ENCODE peak calls at places on chromosomes 7 and 10, in six cellular contexts. F is HCT116, E is GM12878, Z is NT2/D1, H is K562, Y is H1. L is an unnamed sample.

GRCh38 chr7:16660702-16661464 is 14.9 kb downstream of the BZW2 start:
- DNase-seq in F (no peak), E (no peak), Z (no peak), H (peak), Y (no peak), L (peak)

GRCh38 chr7:104136561-104136960 is 71.3 kb downstream of the ORC5 start:
- DNase-seq in F (no peak), E (no peak), Z (no peak), H (no peak), Y (no peak), L (no peak)

GRCh38 chr10:124376411-124376810 is 42.3 kb downstream of the OAT start:
- DNase-seq in F (no peak), E (no peak), Z (no peak), H (no peak), Y (no peak), L (no peak)

GRCh38 chr10:5518143-5518542 is 6.6 kb upstream of the CALML3 start:
- DNase-seq in F (no peak), E (no peak), Z (no peak), H (no peak), Y (no peak), L (peak)

GRCh38 chr7:2047272-2047581 is 185.5 kb downstream of the MAD1L1 start:
- DNase-seq in F (no peak), E (no peak), Z (no peak), H (no peak), Y (no peak), L (no peak)

GRCh38 chr7:41912851-41913580 is 210.1 kb upstream of the INHBA start:
- DNase-seq in F (no peak), E (no peak), Z (no peak), H (no peak), Y (no peak), L (no peak)

GRCh38 chr7:51867117-51867516 is 550.5 kb upstream of the COBL start:
- DNase-seq in F (no peak), E (no peak), Z (no peak), H (no peak), Y (no peak), L (no peak)

GRCh38 chr10:20740128-20740527 is 157.0 kb downstream of the NEBL start:
- DNase-seq in F (no peak), E (no peak), Z (no peak), H (no peak), Y (no peak), L (no peak)

GRCh38 chr10:88991161-88991899 is 732 bp downstream of the FAS start:
- DNase-seq in F (peak), E (no peak), Z (no peak), H (peak), Y (no peak), L (peak)

GRCh38 chr10:79223001-79223345 is 124.3 kb upstream of the PPIF start:
- DNase-seq in F (no peak), E (no peak), Z (no peak), H (no peak), Y (no peak), L (no peak)

GRCh38 chr10:95360122-95360715 is 69.4 kb upstream of the PDLIM1 start:
- DNase-seq in F (no peak), E (no peak), Z (no peak), H (peak), Y (no peak), L (no peak)

GRCh38 chr10:99394761-99395386 is 35.5 kb downstream of the GOT1 start:
- DNase-seq in F (no peak), E (no peak), Z (no peak), H (no peak), Y (no peak), L (no peak)

GRCh38 chr10:34918896-34919295 is 103.8 kb upstream of the PARD3 start:
- DNase-seq in F (no peak), E (no peak), Z (no peak), H (no peak), Y (no peak), L (no peak)

DNA sequence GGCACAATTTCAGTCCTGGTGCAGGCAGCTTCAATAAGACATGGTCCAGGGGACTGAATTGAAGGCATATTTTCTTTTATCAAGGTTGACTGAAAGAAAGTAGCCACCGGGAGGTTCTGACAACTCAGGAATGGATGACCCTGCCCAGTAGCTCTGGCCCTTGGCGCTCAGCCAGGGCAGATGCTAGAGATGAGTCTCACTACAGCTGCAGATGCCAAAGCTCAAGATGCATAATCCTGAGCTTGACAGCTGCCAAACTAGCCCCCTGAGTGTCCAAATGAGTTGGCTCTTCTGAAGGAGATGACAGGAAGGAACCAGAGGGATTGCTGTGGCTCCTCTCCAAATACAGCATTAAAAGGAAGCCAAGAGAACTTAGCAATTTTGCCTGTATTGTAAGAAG is 78.4 kb downstream of the NXPH1 start:
- DNase-seq in F (no peak), E (no peak), Z (no peak), H (peak), Y (no peak), L (no peak)
- TF ChIP-seq ZNF274 in F (no peak), E (no peak), Z (no peak), H (no peak), Y (no peak), L (no peak)

GRCh38 chr10:72322280-72323058 is 32.2 kb downstream of the DNAJB12 start:
- DNase-seq in F (peak), E (no peak), Z (no peak), H (no peak), Y (no peak), L (no peak)

GRCh38 chr10:72322030-72322279 is 32.8 kb downstream of the DNAJB12 start:
- DNase-seq in F (no peak), E (no peak), Z (no peak), H (no peak), Y (no peak), L (no peak)

GRCh38 chr10:72321248-72322029 is 33.3 kb downstream of the DNAJB12 start:
- DNase-seq in F (no peak), E (no peak), Z (no peak), H (peak), Y (no peak), L (no peak)

GRCh38 chr10:72319416-72320254 is 35.1 kb downstream of the DNAJB12 start:
- DNase-seq in F (peak), E (no peak), Z (no peak), H (peak), Y (no peak), L (peak)

GRCh38 chr10:72320676-72321247 is 34.0 kb downstream of the DNAJB12 start:
- DNase-seq in F (peak), E (peak), Z (peak), H (peak), Y (peak), L (peak)
- TF ChIP-seq ZNF274 in F (no peak), E (no peak), Z (no peak), H (peak), Y (no peak), L (no peak)

GRCh38 chr7:134690614-134691504 is 44.2 kb downstream of the BPGM start:
- DNase-seq in F (no peak), E (no peak), Z (no peak), H (no peak), Y (no peak), L (no peak)
- TF ChIP-seq ZNF274 in F (no peak), E (no peak), Z (no peak), H (no peak), Y (no peak), L (no peak)

DNA sequence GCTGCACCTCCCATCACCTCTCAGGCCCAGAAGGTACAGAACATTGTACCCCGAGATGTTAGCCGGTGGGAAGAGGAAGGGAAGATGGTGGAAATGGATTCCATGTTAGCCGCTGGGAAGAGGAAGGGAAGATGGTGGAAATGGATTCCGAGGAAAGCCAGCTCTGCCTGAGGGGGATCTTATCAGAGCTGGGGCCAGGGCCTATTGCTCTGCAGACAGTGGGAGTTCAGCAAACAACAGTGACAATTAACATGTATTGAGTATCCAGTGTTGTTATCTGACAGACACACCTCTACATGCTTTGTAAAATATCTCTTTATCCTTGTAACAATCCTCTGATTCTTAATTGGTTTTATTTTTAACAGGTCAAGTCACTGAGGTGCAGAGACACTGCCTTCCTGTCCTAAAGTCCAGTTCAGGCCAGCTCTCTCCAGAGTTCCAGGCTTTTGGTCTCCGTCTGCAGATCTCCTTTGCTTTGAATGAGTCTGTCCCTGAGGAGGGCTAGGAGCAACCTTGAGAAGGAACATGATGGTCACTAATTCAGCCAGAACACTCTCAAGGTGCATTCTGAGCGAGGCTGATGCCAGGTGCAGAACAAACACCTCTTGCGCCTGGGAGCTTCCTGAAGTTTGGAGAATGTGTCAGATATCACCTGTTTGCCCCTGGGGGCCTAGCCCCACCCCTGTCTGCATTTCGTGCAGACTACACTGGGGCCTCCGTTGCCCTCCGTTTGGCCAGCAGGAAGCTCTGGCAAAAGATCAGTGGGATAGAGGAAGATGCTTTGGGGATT is 82.4 kb upstream of the PODXL start:
- DNase-seq in F (no peak), E (no peak), Z (no peak), H (no peak), Y (no peak), L (no peak)
- TF ChIP-seq ZNF274 in F (no peak), E (no peak), Z (no peak), H (no peak), Y (no peak), L (no peak)

DNA sequence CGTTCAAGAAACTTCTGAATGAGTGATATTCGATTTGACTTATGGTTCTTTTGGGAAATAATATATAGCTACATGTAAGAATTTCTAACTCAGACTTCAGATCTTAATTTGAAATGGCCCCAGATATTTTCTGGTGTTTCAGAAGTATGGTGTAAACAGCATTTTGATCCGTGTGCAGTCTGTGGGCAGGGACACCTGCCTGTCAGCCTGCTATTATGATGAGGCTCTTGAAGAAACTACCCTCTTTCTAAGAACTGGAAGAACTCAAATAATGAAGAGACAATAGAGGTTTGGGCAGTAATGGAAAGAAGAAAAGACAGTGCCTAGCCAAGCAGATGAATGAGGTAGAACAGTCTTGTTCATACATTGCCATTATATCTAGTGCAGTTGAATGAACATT is 256.6 kb downstream of the ARHGAP21 start:
- DNase-seq in F (no peak), E (no peak), Z (no peak), H (no peak), Y (no peak), L (no peak)
- TF ChIP-seq ZNF274 in F (no peak), E (no peak), Z (no peak), H (no peak), Y (no peak), L (no peak)

GRCh38 chr7:112290065-112290464 is 83.6 kb downstream of the ZNF277 start:
- DNase-seq in F (no peak), E (no peak), Z (no peak), H (no peak), Y (no peak), L (no peak)
- TF ChIP-seq ZNF274 in F (no peak), E (no peak), Z (no peak), H (no peak), Y (no peak), L (no peak)

GRCh38 chr7:81140206-81140605 is 221.4 kb upstream of the SEMA3C start:
- DNase-seq in F (no peak), E (no peak), Z (no peak), H (no peak), Y (no peak), L (peak)

GRCh38 chr7:81135322-81135721 is 216.5 kb upstream of the SEMA3C start:
- DNase-seq in F (no peak), E (no peak), Z (no peak), H (no peak), Y (no peak), L (no peak)

GRCh38 chr7:81140775-81141174 is 221.9 kb upstream of the SEMA3C start:
- DNase-seq in F (no peak), E (no peak), Z (no peak), H (no peak), Y (no peak), L (no peak)

GRCh38 chr7:81143856-81144255 is 225.0 kb upstream of the SEMA3C start:
- DNase-seq in F (no peak), E (no peak), Z (no peak), H (no peak), Y (no peak), L (no peak)

DNA sequence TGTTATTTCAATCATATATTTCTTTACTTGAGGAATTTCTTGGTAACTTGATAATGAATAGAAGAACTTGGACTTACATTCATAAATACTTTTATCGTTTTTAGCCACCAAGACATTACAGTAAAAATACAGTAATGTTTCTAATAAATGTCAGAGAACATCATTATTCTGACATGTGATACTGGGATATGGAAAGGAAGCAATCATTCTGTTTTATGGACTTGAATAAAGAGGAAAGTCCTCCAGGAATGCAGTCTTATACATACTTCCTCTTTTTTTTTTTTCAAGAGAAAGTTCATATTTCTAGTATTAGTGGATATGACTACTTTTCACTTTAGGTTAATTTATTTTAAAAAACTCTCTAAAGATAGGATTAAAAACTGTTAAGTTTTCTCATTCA is 220.0 kb upstream of the SEMA3C start:
- DNase-seq in F (no peak), E (no peak), Z (no peak), H (no peak), Y (no peak), L (no peak)
- TF ChIP-seq ZNF274 in F (no peak), E (no peak), Z (no peak), H (no peak), Y (no peak), L (no peak)

GRCh38 chr7:56092789-56093531 is at the start of gene PHKG1:
- DNase-seq in F (no peak), E (no peak), Z (peak), H (peak), Y (no peak), L (peak)

GRCh38 chr7:56087445-56087844 is 5.3 kb downstream of the PHKG1 start:
- DNase-seq in F (no peak), E (no peak), Z (no peak), H (no peak), Y (no peak), L (no peak)

GRCh38 chr7:56086761-56087160 is 6.0 kb downstream of the PHKG1 start:
- DNase-seq in F (no peak), E (no peak), Z (no peak), H (no peak), Y (no peak), L (no peak)

GRCh38 chr7:56091591-56091990 is 1.2 kb downstream of the PHKG1 start:
- DNase-seq in F (no peak), E (no peak), Z (no peak), H (no peak), Y (no peak), L (no peak)
- TF ChIP-seq ZNF274 in F (no peak), E (no peak), Z (no peak), H (no peak), Y (no peak), L (no peak)

L was measured in HepG2.